ENCODE peak calls at places on chromosome 12, in six cellular contexts. Z, B, U, H, Q and X are unnamed samples. For H3K4me1, the result is how much of the 10 kb centered on the place peaks cover.

GRCh38 chr12:82027612-82028011 is 268.5 kb upstream of the PPFIA2 start:
- DNase-seq in Z (no peak), B (no peak), U (no peak), H (no peak), Q (no peak), X (no peak)

GRCh38 chr12:6768385-6769002 is 2.3 kb downstream of the PTMS start:
- DNase-seq in Z (no peak), B (no peak), U (no peak), H (no peak), Q (no peak), X (no peak)

GRCh38 chr12:24850486-24850885 is 98.4 kb downstream of the BCAT1 start:
- DNase-seq in Z (no peak), B (no peak), U (no peak), H (no peak), Q (no peak), X (no peak)

GRCh38 chr12:131087991-131088700 is 134.4 kb downstream of the ADGRD1 start:
- DNase-seq in Z (peak), B (no peak), U (no peak), H (no peak), Q (peak), X (peak)

GRCh38 chr12:94980577-94980976 is 22.9 kb downstream of the NDUFA12 start:
- DNase-seq in Z (no peak), B (no peak), U (peak), H (no peak), Q (no peak), X (no peak)

GRCh38 chr12:10234562-10234961 is 21.9 kb downstream of the GABARAPL1 start:
- DNase-seq in Z (no peak), B (no peak), U (no peak), H (no peak), Q (no peak), X (no peak)

GRCh38 chr12:52395761-52396434 is 10.2 kb downstream of the KRT82 start:
- DNase-seq in Z (no peak), B (no peak), U (peak), H (no peak), Q (peak), X (no peak)

GRCh38 chr12:122743895-122744525 is 8.6 kb upstream of the DENR start:
- DNase-seq in Z (no peak), B (no peak), U (no peak), H (no peak), Q (no peak), X (peak)

GRCh38 chr12:10167588-10167987 is 4.3 kb downstream of the OLR1 start:
- DNase-seq in Z (no peak), B (no peak), U (no peak), H (no peak), Q (no peak), X (no peak)

GRCh38 chr12:50598321-50598862 is 93.6 kb downstream of the DIP2B start:
- DNase-seq in Z (no peak), B (no peak), U (no peak), H (no peak), Q (no peak), X (no peak)

GRCh38 chr12:58633479-58633878 is 286.8 kb downstream of the LRIG3 start:
- DNase-seq in Z (no peak), B (no peak), U (no peak), H (no peak), Q (no peak), X (no peak)

GRCh38 chr12:40515041-40515825 is 177.0 kb upstream of the CNTN1 start:
- DNase-seq in Z (no peak), B (no peak), U (no peak), H (no peak), Q (no peak), X (no peak)

GRCh38 chr12:124687695-124688301 is 120.4 kb upstream of the NCOR2 start:
- DNase-seq in Z (no peak), B (peak), U (no peak), H (no peak), Q (no peak), X (no peak)

GRCh38 chr12:34291426-34291901 is 269.2 kb downstream of the ALG10 start:
- DNase-seq in Z (no peak), B (peak), U (no peak), H (no peak), Q (peak), X (peak)

GRCh38 chr12:47730341-47730744 is 5.1 kb upstream of the ENDOU start:
- DNase-seq in Z (peak), B (no peak), U (no peak), H (no peak), Q (no peak), X (no peak)

GRCh38 chr12:6330192-6330591 is 11.7 kb downstream of the TNFRSF1A start:
- DNase-seq in Z (no peak), B (no peak), U (no peak), H (no peak), Q (no peak), X (no peak)

GRCh38 chr12:89251326-89252237 is 100.7 kb downstream of the DUSP6 start:
- DNase-seq in Z (no peak), B (no peak), U (no peak), H (no peak), Q (no peak), X (no peak)

GRCh38 chr12:12542964-12543363 is 19.7 kb downstream of the DUSP16 start:
- DNase-seq in Z (no peak), B (no peak), U (no peak), H (no peak), Q (no peak), X (no peak)
- H3K4me1 ChIP-seq in Z (under half), B (under half), U (half or more), H (under half), Q (under half), X (under half)

GRCh38 chr12:108635997-108636808 is 2.5 kb upstream of the SELPLG start:
- DNase-seq in Z (no peak), B (no peak), U (no peak), H (no peak), Q (no peak), X (no peak)
- H3K27ac ChIP-seq in Z (no peak), B (no peak), U (no peak), H (peak), Q (no peak), X (peak)

GRCh38 chr12:116142936-116143882 is 134.3 kb downstream of the MED13L start:
- DNase-seq in Z (no peak), B (no peak), U (peak), H (no peak), Q (no peak), X (no peak)

GRCh38 chr12:116143883-116144266 is 133.6 kb downstream of the MED13L start:
- DNase-seq in Z (no peak), B (no peak), U (no peak), H (no peak), Q (no peak), X (no peak)

GRCh38 chr12:116140559-116140958 is 136.9 kb downstream of the MED13L start:
- DNase-seq in Z (no peak), B (no peak), U (no peak), H (no peak), Q (no peak), X (no peak)

GRCh38 chr12:116141110-116141832 is 136.2 kb downstream of the MED13L start:
- DNase-seq in Z (no peak), B (no peak), U (no peak), H (no peak), Q (no peak), X (no peak)

DNA sequence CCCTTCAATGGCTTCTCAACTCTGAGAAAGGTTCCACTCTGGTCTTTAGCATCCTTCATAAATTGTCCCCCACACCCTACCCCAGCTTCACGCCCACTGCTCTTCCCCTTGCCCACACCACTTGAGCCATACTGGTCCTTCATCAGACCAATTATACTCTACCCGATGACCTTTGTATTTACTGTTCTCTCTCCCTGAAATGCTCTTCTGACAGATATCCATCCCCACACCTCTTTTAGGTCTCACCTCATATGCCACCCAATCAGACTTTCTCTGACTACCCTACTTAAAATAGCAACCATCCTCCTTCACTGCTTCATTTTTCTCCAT is 135.7 kb downstream of the MED13L start:
- DNase-seq in Z (no peak), B (no peak), U (no peak), H (no peak), Q (no peak), X (no peak)
- H3K4me1 ChIP-seq in Z (under half), B (half or more), U (half or more), H (under half), Q (under half), X (half or more)

GRCh38 chr12:80701388-80701787 is 6.0 kb upstream of the MYF6 start:
- DNase-seq in Z (no peak), B (no peak), U (no peak), H (no peak), Q (no peak), X (no peak)

GRCh38 chr12:80700327-80700726 is 7.1 kb upstream of the MYF6 start:
- DNase-seq in Z (no peak), B (no peak), U (no peak), H (no peak), Q (no peak), X (no peak)

GRCh38 chr12:80698847-80699542 is 8.4 kb upstream of the MYF6 start:
- DNase-seq in Z (no peak), B (no peak), U (no peak), H (no peak), Q (no peak), X (no peak)

GRCh38 chr12:80704430-80704829 is 3.0 kb upstream of the MYF6 start:
- DNase-seq in Z (no peak), B (no peak), U (no peak), H (no peak), Q (no peak), X (no peak)

DNA sequence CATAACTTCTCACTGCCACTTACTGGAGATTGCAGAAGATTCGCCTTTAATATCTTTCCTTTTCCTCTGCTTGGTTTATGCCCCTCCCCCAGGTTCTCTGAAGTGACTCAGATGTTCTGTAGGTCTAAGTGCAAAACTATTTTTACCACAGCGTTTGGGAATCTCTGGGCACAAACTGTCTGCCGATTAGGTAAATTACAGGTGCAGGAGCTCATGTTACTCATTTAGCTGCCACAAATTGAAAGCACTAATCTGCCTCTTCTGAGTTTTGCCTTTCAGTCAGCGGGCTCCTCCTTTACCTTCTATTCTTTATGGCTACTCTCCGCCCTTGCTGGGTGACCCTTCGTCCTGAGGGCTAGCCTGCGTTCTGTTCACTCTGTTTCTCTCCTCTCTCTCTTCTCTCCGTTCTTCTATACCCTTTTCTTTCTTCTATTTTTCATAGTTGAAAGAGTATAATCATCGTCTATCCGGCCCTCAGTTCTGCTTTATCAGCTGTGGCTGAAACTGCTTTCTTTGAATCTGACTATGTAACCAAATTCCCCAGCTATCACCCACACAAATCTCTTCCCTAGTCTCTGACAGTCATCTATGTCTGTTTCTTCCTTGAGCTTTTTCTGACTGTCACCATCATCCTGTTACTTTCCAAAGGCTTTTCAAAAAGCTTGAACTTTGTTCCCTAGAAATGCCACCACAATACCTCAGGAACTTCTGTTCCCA is 4.4 kb upstream of the MYF6 start:
- DNase-seq in Z (no peak), B (no peak), U (no peak), H (no peak), Q (no peak), X (no peak)
- H3K27ac ChIP-seq in Z (no peak), B (peak), U (no peak), H (no peak), Q (no peak), X (no peak)

GRCh38 chr12:92034858-92035401 is 110.7 kb downstream of the BTG1 start:
- DNase-seq in Z (peak), B (peak), U (peak), H (no peak), Q (no peak), X (peak)
- H3K4me1 ChIP-seq in Z (under half), B (half or more), U (under half), H (under half), Q (under half), X (half or more)